ENCODE peak calls at places on chromosomes 13 and 19, in five cellular contexts. One of them, this sample, is unnamed.

GRCh38 chr19:33267706-33268105 is 34.6 kb downstream of the CEBPA start:
- DNase-seq in psoas muscle: no peak
- DNase-seq in GDM1: no peak
- DNase-seq in NCI-H1694: no peak
- DNase-seq in MV-4-11: peak
- DNase-seq in this sample: no peak

GRCh38 chr19:51158474-51159129 is 16.5 kb downstream of the SIGLEC7 start:
- DNase-seq in psoas muscle: peak
- DNase-seq in GDM1: peak
- DNase-seq in NCI-H1694: peak
- DNase-seq in MV-4-11: peak
- DNase-seq in this sample: no peak

GRCh38 chr19:4328243-4328990 is 10.2 kb downstream of the STAP2 start:
- DNase-seq in psoas muscle: peak
- DNase-seq in GDM1: peak
- DNase-seq in NCI-H1694: no peak
- DNase-seq in MV-4-11: no peak
- DNase-seq in this sample: no peak

GRCh38 chr13:92487238-92487637 is 739.4 kb upstream of the GPC6 start:
- DNase-seq in psoas muscle: no peak
- DNase-seq in GDM1: no peak
- DNase-seq in NCI-H1694: no peak
- DNase-seq in MV-4-11: no peak
- DNase-seq in this sample: no peak

GRCh38 chr13:28494537-28494860 is 429 bp downstream of the FLT1 start:
- DNase-seq in psoas muscle: no peak
- DNase-seq in GDM1: no peak
- DNase-seq in NCI-H1694: no peak
- DNase-seq in MV-4-11: no peak
- DNase-seq in this sample: no peak

GRCh38 chr13:46617382-46617781 is 64.4 kb downstream of the LRCH1 start:
- DNase-seq in psoas muscle: no peak
- DNase-seq in GDM1: no peak
- DNase-seq in NCI-H1694: no peak
- DNase-seq in MV-4-11: no peak
- DNase-seq in this sample: no peak

GRCh38 chr19:45047188-45047797 is 8.4 kb downstream of the CLASRP start:
- DNase-seq in psoas muscle: no peak
- DNase-seq in GDM1: no peak
- DNase-seq in NCI-H1694: no peak
- DNase-seq in MV-4-11: peak
- DNase-seq in this sample: no peak

GRCh38 chr19:572891-573825 is 762 bp downstream of the BSG start:
- DNase-seq in psoas muscle: peak
- DNase-seq in GDM1: no peak
- DNase-seq in NCI-H1694: no peak
- DNase-seq in MV-4-11: peak
- DNase-seq in this sample: no peak

GRCh38 chr13:47033216-47033615 is 136.4 kb upstream of the HTR2A start:
- DNase-seq in psoas muscle: no peak
- DNase-seq in GDM1: no peak
- DNase-seq in NCI-H1694: no peak
- DNase-seq in MV-4-11: no peak
- DNase-seq in this sample: no peak

GRCh38 chr13:114248011-114248410 is 13.3 kb downstream of the CDC16 start:
- DNase-seq in psoas muscle: no peak
- DNase-seq in GDM1: no peak
- DNase-seq in NCI-H1694: no peak
- DNase-seq in MV-4-11: no peak
- DNase-seq in this sample: no peak

GRCh38 chr13:19910336-19911072 is 47.1 kb upstream of the ZMYM5 start:
- DNase-seq in psoas muscle: no peak
- DNase-seq in GDM1: no peak
- DNase-seq in NCI-H1694: no peak
- DNase-seq in MV-4-11: no peak
- DNase-seq in this sample: no peak

GRCh38 chr19:18141031-18141430 is 11.9 kb upstream of the PIK3R2 start:
- DNase-seq in psoas muscle: no peak
- DNase-seq in GDM1: no peak
- DNase-seq in NCI-H1694: no peak
- DNase-seq in MV-4-11: peak
- DNase-seq in this sample: no peak

GRCh38 chr19:9597027-9597426 is 12.7 kb upstream of the ZNF121 start:
- DNase-seq in psoas muscle: no peak
- DNase-seq in GDM1: no peak
- DNase-seq in NCI-H1694: no peak
- DNase-seq in MV-4-11: no peak
- DNase-seq in this sample: peak

GRCh38 chr13:51065372-51066090 is 45.5 kb downstream of the C13orf42 start:
- DNase-seq in psoas muscle: no peak
- DNase-seq in GDM1: no peak
- DNase-seq in NCI-H1694: no peak
- DNase-seq in MV-4-11: no peak
- DNase-seq in this sample: no peak

GRCh38 chr19:35144600-35145436 is 1.8 kb downstream of the FXYD7 start:
- DNase-seq in psoas muscle: no peak
- DNase-seq in GDM1: no peak
- DNase-seq in NCI-H1694: no peak
- DNase-seq in MV-4-11: no peak
- DNase-seq in this sample: peak

GRCh38 chr13:57629391-57629804 is 2.1 kb upstream of the PCDH17 start:
- DNase-seq in psoas muscle: no peak
- DNase-seq in GDM1: no peak
- DNase-seq in NCI-H1694: no peak
- DNase-seq in MV-4-11: no peak
- DNase-seq in this sample: no peak

GRCh38 chr13:26482451-26483197 is 74.9 kb upstream of the WASF3 start:
- DNase-seq in psoas muscle: no peak
- DNase-seq in GDM1: peak
- DNase-seq in NCI-H1694: peak
- DNase-seq in MV-4-11: peak
- DNase-seq in this sample: no peak

GRCh38 chr19:18290250-18291018 is 9.0 kb upstream of the JUND start:
- DNase-seq in psoas muscle: no peak
- DNase-seq in GDM1: peak
- DNase-seq in NCI-H1694: no peak
- DNase-seq in MV-4-11: peak
- DNase-seq in this sample: no peak

GRCh38 chr19:9130965-9131364 is 4.2 kb upstream of the OR7G3 start:
- DNase-seq in psoas muscle: no peak
- DNase-seq in GDM1: no peak
- DNase-seq in NCI-H1694: no peak
- DNase-seq in MV-4-11: peak
- DNase-seq in this sample: no peak

GRCh38 chr13:113930711-113931637 is 42.9 kb downstream of the C13orf46 start:
- DNase-seq in psoas muscle: no peak
- DNase-seq in GDM1: no peak
- DNase-seq in NCI-H1694: no peak
- DNase-seq in MV-4-11: peak
- DNase-seq in this sample: no peak